ENCODE peak calls at places on chromosome 4, in four cellular contexts. One of them, this sample, is unnamed.
A peak's percentile ranks its signal among the peaks of the same experiment; 100 is the strongest.

GRCh38 chr4:158459085-158459820 is 62.4 kb upstream of the RXFP1 start:
- DNase-seq in esophagus squamous epithelium: no peak
- DNase-seq in HFFc6: no peak
- DNase-seq in KBM-7: no peak
- DNase-seq in this sample: peak; percentile 49

GRCh38 chr4:67635331-67635730 is 65.6 kb downstream of the UBA6 start:
- DNase-seq in esophagus squamous epithelium: no peak
- DNase-seq in HFFc6: no peak
- DNase-seq in KBM-7: no peak
- DNase-seq in this sample: no peak

GRCh38 chr4:139214039-139214534 is 37.1 kb upstream of the ELF2 start:
- DNase-seq in esophagus squamous epithelium: no peak
- DNase-seq in HFFc6: no peak
- DNase-seq in KBM-7: peak; percentile 91
- DNase-seq in this sample: no peak

GRCh38 chr4:153222790-153223417 is 18.7 kb downstream of the TRIM2 start:
- DNase-seq in esophagus squamous epithelium: no peak
- DNase-seq in HFFc6: no peak
- DNase-seq in KBM-7: peak; percentile 61
- DNase-seq in this sample: peak; percentile 83

GRCh38 chr4:7186081-7186480 is 6.3 kb upstream of the SORCS2 start:
- DNase-seq in esophagus squamous epithelium: no peak
- DNase-seq in HFFc6: no peak
- DNase-seq in KBM-7: no peak
- DNase-seq in this sample: peak; percentile 23

GRCh38 chr4:108492816-108493595 is 127.4 kb upstream of the RPL34 start:
- DNase-seq in esophagus squamous epithelium: no peak
- DNase-seq in HFFc6: no peak
- DNase-seq in KBM-7: peak; percentile 8
- DNase-seq in this sample: peak; percentile 23

GRCh38 chr4:176217510-176217909 is 22.1 kb upstream of the SPATA4 start:
- DNase-seq in esophagus squamous epithelium: no peak
- DNase-seq in HFFc6: no peak
- DNase-seq in KBM-7: no peak
- DNase-seq in this sample: no peak

GRCh38 chr4:29326816-29327215 is 1393.4 kb upstream of the PCDH7 start:
- DNase-seq in esophagus squamous epithelium: no peak
- DNase-seq in HFFc6: no peak
- DNase-seq in KBM-7: no peak
- DNase-seq in this sample: no peak

GRCh38 chr4:138919094-138919936 is 96.3 kb upstream of the NOCT start:
- DNase-seq in esophagus squamous epithelium: no peak
- DNase-seq in HFFc6: peak; percentile 73
- DNase-seq in KBM-7: no peak
- DNase-seq in this sample: peak; percentile 85

GRCh38 chr4:151854731-151855130 is 93.9 kb upstream of the GATB start:
- DNase-seq in esophagus squamous epithelium: no peak
- DNase-seq in HFFc6: peak; percentile 54
- DNase-seq in KBM-7: no peak
- DNase-seq in this sample: peak; percentile 57

GRCh38 chr4:112589207-112589606 is 47.5 kb downstream of the ZGRF1 start:
- DNase-seq in esophagus squamous epithelium: no peak
- DNase-seq in HFFc6: peak; percentile 1
- DNase-seq in KBM-7: no peak
- DNase-seq in this sample: peak; percentile 41

GRCh38 chr4:142043509-142043908 is 407.1 kb downstream of the IL15 start:
- DNase-seq in esophagus squamous epithelium: no peak
- DNase-seq in HFFc6: peak; percentile 68
- DNase-seq in KBM-7: no peak
- DNase-seq in this sample: peak; percentile 72

GRCh38 chr4:139763205-139763604 is 97.6 kb downstream of the MGST2 start:
- DNase-seq in esophagus squamous epithelium: no peak
- DNase-seq in HFFc6: no peak
- DNase-seq in KBM-7: no peak
- DNase-seq in this sample: no peak

GRCh38 chr4:114311745-114312144 is 286.9 kb upstream of the UGT8 start:
- DNase-seq in esophagus squamous epithelium: no peak
- DNase-seq in HFFc6: no peak
- DNase-seq in KBM-7: no peak
- DNase-seq in this sample: no peak

GRCh38 chr4:66577922-66578321 is 907.6 kb upstream of the EPHA5 start:
- DNase-seq in esophagus squamous epithelium: no peak
- DNase-seq in HFFc6: no peak
- DNase-seq in KBM-7: no peak
- DNase-seq in this sample: no peak